ENCODE peak calls at places on chromosome 17, in five cellular contexts. One of them, this sample, is unnamed.

GRCh38 chr17:76261421-76262215 is 3.5 kb upstream of the UBALD2 start:
- DNase-seq in tibial nerve: no peak
- DNase-seq in DND-41: no peak
- DNase-seq in SW 1271: no peak
- DNase-seq in nephron progenitor cell: no peak
- DNase-seq in this sample: no peak

GRCh38 chr17:58200024-58200633 is 7.6 kb downstream of the EPX start:
- DNase-seq in tibial nerve: no peak
- DNase-seq in DND-41: peak
- DNase-seq in SW 1271: peak
- DNase-seq in nephron progenitor cell: peak
- DNase-seq in this sample: peak

GRCh38 chr17:64155751-64156544 is 26.0 kb upstream of the ERN1 start:
- DNase-seq in tibial nerve: peak
- DNase-seq in DND-41: no peak
- DNase-seq in SW 1271: no peak
- DNase-seq in nephron progenitor cell: peak
- DNase-seq in this sample: peak

GRCh38 chr17:47275245-47275984 is 21.8 kb downstream of the ITGB3 start:
- DNase-seq in tibial nerve: peak
- DNase-seq in DND-41: no peak
- DNase-seq in SW 1271: no peak
- DNase-seq in nephron progenitor cell: peak
- DNase-seq in this sample: no peak

GRCh38 chr17:44061446-44061845 is 5.0 kb downstream of the LSM12 start:
- DNase-seq in tibial nerve: no peak
- DNase-seq in DND-41: no peak
- DNase-seq in SW 1271: no peak
- DNase-seq in nephron progenitor cell: no peak
- DNase-seq in this sample: no peak

GRCh38 chr17:49187301-49187700 is 23.1 kb downstream of the GNGT2 start:
- DNase-seq in tibial nerve: no peak
- DNase-seq in DND-41: no peak
- DNase-seq in SW 1271: no peak
- DNase-seq in nephron progenitor cell: no peak
- DNase-seq in this sample: no peak

GRCh38 chr17:8176197-8176940 is at the start of gene TMEM107:
- DNase-seq in tibial nerve: peak
- DNase-seq in DND-41: peak
- DNase-seq in SW 1271: peak
- DNase-seq in nephron progenitor cell: peak
- DNase-seq in this sample: peak

GRCh38 chr17:79340771-79341528 is 266.3 kb downstream of the ENGASE start:
- DNase-seq in tibial nerve: no peak
- DNase-seq in DND-41: no peak
- DNase-seq in SW 1271: no peak
- DNase-seq in nephron progenitor cell: no peak
- DNase-seq in this sample: no peak

GRCh38 chr17:31398381-31399275 is 7.2 kb downstream of the RAB11FIP4 start:
- DNase-seq in tibial nerve: no peak
- DNase-seq in DND-41: no peak
- DNase-seq in SW 1271: no peak
- DNase-seq in nephron progenitor cell: no peak
- DNase-seq in this sample: no peak

GRCh38 chr17:77778636-77779524 is 179.6 kb upstream of the TNRC6C start:
- DNase-seq in tibial nerve: peak
- DNase-seq in DND-41: no peak
- DNase-seq in SW 1271: no peak
- DNase-seq in nephron progenitor cell: no peak
- DNase-seq in this sample: no peak

GRCh38 chr17:63698886-63699637 is 863 bp downstream of the LIMD2 start:
- DNase-seq in tibial nerve: no peak
- DNase-seq in DND-41: peak
- DNase-seq in SW 1271: no peak
- DNase-seq in nephron progenitor cell: no peak
- DNase-seq in this sample: peak

GRCh38 chr17:82956146-82956725 is 116.4 kb upstream of the ZNF750 start:
- DNase-seq in tibial nerve: no peak
- DNase-seq in DND-41: no peak
- DNase-seq in SW 1271: no peak
- DNase-seq in nephron progenitor cell: no peak
- DNase-seq in this sample: peak

GRCh38 chr17:52148969-52149351 is 9.6 kb downstream of the CA10 start:
- DNase-seq in tibial nerve: no peak
- DNase-seq in DND-41: no peak
- DNase-seq in SW 1271: peak
- DNase-seq in nephron progenitor cell: no peak
- DNase-seq in this sample: no peak

GRCh38 chr17:17109231-17109630 is 67.0 kb downstream of the MPRIP start:
- DNase-seq in tibial nerve: no peak
- DNase-seq in DND-41: no peak
- DNase-seq in SW 1271: no peak
- DNase-seq in nephron progenitor cell: no peak
- DNase-seq in this sample: no peak

GRCh38 chr17:6461792-6462524 is 17.7 kb downstream of the PIMREG start:
- DNase-seq in tibial nerve: no peak
- DNase-seq in DND-41: peak
- DNase-seq in SW 1271: no peak
- DNase-seq in nephron progenitor cell: no peak
- DNase-seq in this sample: no peak

GRCh38 chr17:17412331-17412730 is 64.5 kb upstream of the MED9 start:
- DNase-seq in tibial nerve: no peak
- DNase-seq in DND-41: no peak
- DNase-seq in SW 1271: no peak
- DNase-seq in nephron progenitor cell: no peak
- DNase-seq in this sample: no peak

GRCh38 chr17:4715071-4715749 is 4.8 kb downstream of the ARRB2 start:
- DNase-seq in tibial nerve: no peak
- DNase-seq in DND-41: peak
- DNase-seq in SW 1271: no peak
- DNase-seq in nephron progenitor cell: no peak
- DNase-seq in this sample: no peak

GRCh38 chr17:83084621-83085056 is 5.2 kb downstream of the METRNL start:
- DNase-seq in tibial nerve: no peak
- DNase-seq in DND-41: no peak
- DNase-seq in SW 1271: no peak
- DNase-seq in nephron progenitor cell: no peak
- DNase-seq in this sample: no peak

GRCh38 chr17:76678330-76678729 is 32.4 kb downstream of the MXRA7 start:
- DNase-seq in tibial nerve: no peak
- DNase-seq in DND-41: peak
- DNase-seq in SW 1271: no peak
- DNase-seq in nephron progenitor cell: no peak
- DNase-seq in this sample: no peak

GRCh38 chr17:68733241-68734176 is 132.3 kb upstream of the FAM20A start:
- DNase-seq in tibial nerve: no peak
- DNase-seq in DND-41: no peak
- DNase-seq in SW 1271: no peak
- DNase-seq in nephron progenitor cell: no peak
- DNase-seq in this sample: peak

GRCh38 chr17:66755101-66755943 is 79.6 kb upstream of the CACNG5 start:
- DNase-seq in tibial nerve: no peak
- DNase-seq in DND-41: no peak
- DNase-seq in SW 1271: no peak
- DNase-seq in nephron progenitor cell: no peak
- DNase-seq in this sample: no peak

GRCh38 chr17:17526369-17526768 is 30.2 kb upstream of the RASD1 start:
- DNase-seq in tibial nerve: no peak
- DNase-seq in DND-41: no peak
- DNase-seq in SW 1271: no peak
- DNase-seq in nephron progenitor cell: no peak
- DNase-seq in this sample: peak

GRCh38 chr17:38451030-38451839 is 23.0 kb downstream of the ARHGAP23 start:
- DNase-seq in tibial nerve: no peak
- DNase-seq in DND-41: peak
- DNase-seq in SW 1271: peak
- DNase-seq in nephron progenitor cell: peak
- DNase-seq in this sample: peak

GRCh38 chr17:2392252-2393183 is 8.3 kb downstream of the MNT start:
- DNase-seq in tibial nerve: peak
- DNase-seq in DND-41: peak
- DNase-seq in SW 1271: peak
- DNase-seq in nephron progenitor cell: peak
- DNase-seq in this sample: peak

GRCh38 chr17:45722161-45722560 is 62.0 kb upstream of the CRHR1 start:
- DNase-seq in tibial nerve: no peak
- DNase-seq in DND-41: no peak
- DNase-seq in SW 1271: no peak
- DNase-seq in nephron progenitor cell: peak
- DNase-seq in this sample: peak

GRCh38 chr17:64615025-64615677 is 47.0 kb downstream of the SMURF2 start:
- DNase-seq in tibial nerve: no peak
- DNase-seq in DND-41: no peak
- DNase-seq in SW 1271: no peak
- DNase-seq in nephron progenitor cell: no peak
- DNase-seq in this sample: no peak

GRCh38 chr17:35871415-35871814 is 2.7 kb upstream of the HEATR9 start:
- DNase-seq in tibial nerve: no peak
- DNase-seq in DND-41: peak
- DNase-seq in SW 1271: no peak
- DNase-seq in nephron progenitor cell: no peak
- DNase-seq in this sample: no peak

GRCh38 chr17:48960834-48961515 is 7.4 kb downstream of the GIP start:
- DNase-seq in tibial nerve: no peak
- DNase-seq in DND-41: no peak
- DNase-seq in SW 1271: no peak
- DNase-seq in nephron progenitor cell: peak
- DNase-seq in this sample: peak

GRCh38 chr17:48068491-48068961 is 20.4 kb downstream of the NFE2L1 start:
- DNase-seq in tibial nerve: no peak
- DNase-seq in DND-41: no peak
- DNase-seq in SW 1271: no peak
- DNase-seq in nephron progenitor cell: no peak
- DNase-seq in this sample: no peak

GRCh38 chr17:72466199-72466598 is 345.4 kb downstream of the SOX9 start:
- DNase-seq in tibial nerve: no peak
- DNase-seq in DND-41: no peak
- DNase-seq in SW 1271: peak
- DNase-seq in nephron progenitor cell: no peak
- DNase-seq in this sample: peak

This sample was measured in SJCRH30.